ENCODE peak calls at places on chromosomes 5 and 9, in eight cellular contexts. One of them, this sample, is unnamed.

GRCh38 chr5:181186902-181187499 is 18.0 kb downstream of the TRIM7 start:
- DNase-seq in RWPE1: no peak
- DNase-seq in NCI-H748 treated with DMSO at 0.1 percent for 48 hours: no peak
- DNase-seq in stimulated activated CD8-positive, alpha-beta memory T cell treated with anti-CD3 and anti-CD28 coated beads, Interleukin-12 subunit alpha, Interleukin-12 subunit beta, amount 100 ng/mL, for 1 hour: no peak
- DNase-seq in hypothalamus: no peak
- DNase-seq in body of pancreas: no peak
- DNase-seq in renal cortical epithelial cell: no peak
- DNase-seq in NAMALWA: peak
- DNase-seq in this sample: no peak

GRCh38 chr5:17426104-17426739 is 71.8 kb upstream of the TAF11L2 start:
- DNase-seq in RWPE1: no peak
- DNase-seq in NCI-H748 treated with DMSO at 0.1 percent for 48 hours: peak
- DNase-seq in stimulated activated CD8-positive, alpha-beta memory T cell treated with anti-CD3 and anti-CD28 coated beads, Interleukin-12 subunit alpha, Interleukin-12 subunit beta, amount 100 ng/mL, for 1 hour: no peak
- DNase-seq in hypothalamus: no peak
- DNase-seq in body of pancreas: no peak
- DNase-seq in renal cortical epithelial cell: no peak
- DNase-seq in NAMALWA: no peak
- DNase-seq in this sample: no peak

GRCh38 chr9:34400686-34401602 is 24.2 kb upstream of the MYORG start:
- DNase-seq in RWPE1: no peak
- DNase-seq in NCI-H748 treated with DMSO at 0.1 percent for 48 hours: no peak
- DNase-seq in stimulated activated CD8-positive, alpha-beta memory T cell treated with anti-CD3 and anti-CD28 coated beads, Interleukin-12 subunit alpha, Interleukin-12 subunit beta, amount 100 ng/mL, for 1 hour: no peak
- DNase-seq in hypothalamus: no peak
- DNase-seq in body of pancreas: no peak
- DNase-seq in renal cortical epithelial cell: no peak
- DNase-seq in NAMALWA: no peak
- DNase-seq in this sample: no peak

GRCh38 chr5:77607324-77607723 is 31.2 kb downstream of the OTP start:
- DNase-seq in RWPE1: no peak
- DNase-seq in NCI-H748 treated with DMSO at 0.1 percent for 48 hours: no peak
- DNase-seq in stimulated activated CD8-positive, alpha-beta memory T cell treated with anti-CD3 and anti-CD28 coated beads, Interleukin-12 subunit alpha, Interleukin-12 subunit beta, amount 100 ng/mL, for 1 hour: no peak
- DNase-seq in hypothalamus: no peak
- DNase-seq in body of pancreas: no peak
- DNase-seq in renal cortical epithelial cell: no peak
- DNase-seq in NAMALWA: no peak
- DNase-seq in this sample: peak

GRCh38 chr5:97534166-97534565 is 351.1 kb upstream of the RIOK2 start:
- DNase-seq in RWPE1: peak
- DNase-seq in NCI-H748 treated with DMSO at 0.1 percent for 48 hours: no peak
- DNase-seq in stimulated activated CD8-positive, alpha-beta memory T cell treated with anti-CD3 and anti-CD28 coated beads, Interleukin-12 subunit alpha, Interleukin-12 subunit beta, amount 100 ng/mL, for 1 hour: no peak
- DNase-seq in hypothalamus: no peak
- DNase-seq in body of pancreas: peak
- DNase-seq in renal cortical epithelial cell: peak
- DNase-seq in NAMALWA: peak
- DNase-seq in this sample: peak

GRCh38 chr5:158383485-158383884 is 524.5 kb upstream of the CLINT1 start:
- DNase-seq in RWPE1: no peak
- DNase-seq in NCI-H748 treated with DMSO at 0.1 percent for 48 hours: no peak
- DNase-seq in stimulated activated CD8-positive, alpha-beta memory T cell treated with anti-CD3 and anti-CD28 coated beads, Interleukin-12 subunit alpha, Interleukin-12 subunit beta, amount 100 ng/mL, for 1 hour: no peak
- DNase-seq in hypothalamus: no peak
- DNase-seq in body of pancreas: no peak
- DNase-seq in renal cortical epithelial cell: no peak
- DNase-seq in NAMALWA: no peak
- DNase-seq in this sample: no peak

GRCh38 chr9:114994716-114995115 is 64.3 kb upstream of the TNFSF8 start:
- DNase-seq in RWPE1: no peak
- DNase-seq in NCI-H748 treated with DMSO at 0.1 percent for 48 hours: no peak
- DNase-seq in stimulated activated CD8-positive, alpha-beta memory T cell treated with anti-CD3 and anti-CD28 coated beads, Interleukin-12 subunit alpha, Interleukin-12 subunit beta, amount 100 ng/mL, for 1 hour: no peak
- DNase-seq in hypothalamus: no peak
- DNase-seq in body of pancreas: no peak
- DNase-seq in renal cortical epithelial cell: no peak
- DNase-seq in NAMALWA: no peak
- DNase-seq in this sample: no peak

GRCh38 chr5:108303086-108303485 is 78.8 kb downstream of the FBXL17 start:
- DNase-seq in RWPE1: no peak
- DNase-seq in NCI-H748 treated with DMSO at 0.1 percent for 48 hours: no peak
- DNase-seq in stimulated activated CD8-positive, alpha-beta memory T cell treated with anti-CD3 and anti-CD28 coated beads, Interleukin-12 subunit alpha, Interleukin-12 subunit beta, amount 100 ng/mL, for 1 hour: no peak
- DNase-seq in hypothalamus: no peak
- DNase-seq in body of pancreas: no peak
- DNase-seq in renal cortical epithelial cell: no peak
- DNase-seq in NAMALWA: no peak
- DNase-seq in this sample: no peak

GRCh38 chr9:93655621-93656425 is 79.4 kb downstream of the PHF2 start:
- DNase-seq in RWPE1: no peak
- DNase-seq in NCI-H748 treated with DMSO at 0.1 percent for 48 hours: no peak
- DNase-seq in stimulated activated CD8-positive, alpha-beta memory T cell treated with anti-CD3 and anti-CD28 coated beads, Interleukin-12 subunit alpha, Interleukin-12 subunit beta, amount 100 ng/mL, for 1 hour: no peak
- DNase-seq in hypothalamus: no peak
- DNase-seq in body of pancreas: peak
- DNase-seq in renal cortical epithelial cell: no peak
- DNase-seq in NAMALWA: no peak
- DNase-seq in this sample: no peak

GRCh38 chr9:18490591-18491370 is 16.8 kb downstream of the ADAMTSL1 start:
- DNase-seq in RWPE1: peak
- DNase-seq in NCI-H748 treated with DMSO at 0.1 percent for 48 hours: no peak
- DNase-seq in stimulated activated CD8-positive, alpha-beta memory T cell treated with anti-CD3 and anti-CD28 coated beads, Interleukin-12 subunit alpha, Interleukin-12 subunit beta, amount 100 ng/mL, for 1 hour: no peak
- DNase-seq in hypothalamus: no peak
- DNase-seq in body of pancreas: no peak
- DNase-seq in renal cortical epithelial cell: peak
- DNase-seq in NAMALWA: no peak
- DNase-seq in this sample: no peak

GRCh38 chr5:138778234-138778633 is 25.0 kb downstream of the CTNNA1 start:
- DNase-seq in RWPE1: no peak
- DNase-seq in NCI-H748 treated with DMSO at 0.1 percent for 48 hours: no peak
- DNase-seq in stimulated activated CD8-positive, alpha-beta memory T cell treated with anti-CD3 and anti-CD28 coated beads, Interleukin-12 subunit alpha, Interleukin-12 subunit beta, amount 100 ng/mL, for 1 hour: no peak
- DNase-seq in hypothalamus: no peak
- DNase-seq in body of pancreas: no peak
- DNase-seq in renal cortical epithelial cell: no peak
- DNase-seq in NAMALWA: no peak
- DNase-seq in this sample: no peak

GRCh38 chr5:74954919-74955318 is 88.7 kb upstream of the FAM169A start:
- DNase-seq in RWPE1: peak
- DNase-seq in NCI-H748 treated with DMSO at 0.1 percent for 48 hours: no peak
- DNase-seq in stimulated activated CD8-positive, alpha-beta memory T cell treated with anti-CD3 and anti-CD28 coated beads, Interleukin-12 subunit alpha, Interleukin-12 subunit beta, amount 100 ng/mL, for 1 hour: no peak
- DNase-seq in hypothalamus: no peak
- DNase-seq in body of pancreas: no peak
- DNase-seq in renal cortical epithelial cell: peak
- DNase-seq in NAMALWA: no peak
- DNase-seq in this sample: no peak

GRCh38 chr5:108747111-108748009 is at the start of gene FER:
- DNase-seq in RWPE1: peak
- DNase-seq in NCI-H748 treated with DMSO at 0.1 percent for 48 hours: peak
- DNase-seq in stimulated activated CD8-positive, alpha-beta memory T cell treated with anti-CD3 and anti-CD28 coated beads, Interleukin-12 subunit alpha, Interleukin-12 subunit beta, amount 100 ng/mL, for 1 hour: peak
- DNase-seq in hypothalamus: no peak
- DNase-seq in body of pancreas: peak
- DNase-seq in renal cortical epithelial cell: peak
- DNase-seq in NAMALWA: peak
- DNase-seq in this sample: no peak

GRCh38 chr5:102554092-102554491 is 55.3 kb upstream of the SLCO6A1 start:
- DNase-seq in RWPE1: no peak
- DNase-seq in NCI-H748 treated with DMSO at 0.1 percent for 48 hours: no peak
- DNase-seq in stimulated activated CD8-positive, alpha-beta memory T cell treated with anti-CD3 and anti-CD28 coated beads, Interleukin-12 subunit alpha, Interleukin-12 subunit beta, amount 100 ng/mL, for 1 hour: no peak
- DNase-seq in hypothalamus: no peak
- DNase-seq in body of pancreas: no peak
- DNase-seq in renal cortical epithelial cell: peak
- DNase-seq in NAMALWA: no peak
- DNase-seq in this sample: peak

GRCh38 chr5:67693956-67694564 is 497.5 kb upstream of the CD180 start:
- DNase-seq in RWPE1: no peak
- DNase-seq in NCI-H748 treated with DMSO at 0.1 percent for 48 hours: no peak
- DNase-seq in stimulated activated CD8-positive, alpha-beta memory T cell treated with anti-CD3 and anti-CD28 coated beads, Interleukin-12 subunit alpha, Interleukin-12 subunit beta, amount 100 ng/mL, for 1 hour: no peak
- DNase-seq in hypothalamus: no peak
- DNase-seq in body of pancreas: peak
- DNase-seq in renal cortical epithelial cell: peak
- DNase-seq in NAMALWA: no peak
- DNase-seq in this sample: no peak

GRCh38 chr5:172282277-172283019 is 1.1 kb downstream of the UBTD2 start:
- DNase-seq in RWPE1: peak
- DNase-seq in NCI-H748 treated with DMSO at 0.1 percent for 48 hours: no peak
- DNase-seq in stimulated activated CD8-positive, alpha-beta memory T cell treated with anti-CD3 and anti-CD28 coated beads, Interleukin-12 subunit alpha, Interleukin-12 subunit beta, amount 100 ng/mL, for 1 hour: no peak
- DNase-seq in hypothalamus: no peak
- DNase-seq in body of pancreas: no peak
- DNase-seq in renal cortical epithelial cell: peak
- DNase-seq in NAMALWA: peak
- DNase-seq in this sample: no peak

GRCh38 chr5:143426437-143426991 is 23.0 kb upstream of the NR3C1 start:
- DNase-seq in RWPE1: no peak
- DNase-seq in NCI-H748 treated with DMSO at 0.1 percent for 48 hours: no peak
- DNase-seq in stimulated activated CD8-positive, alpha-beta memory T cell treated with anti-CD3 and anti-CD28 coated beads, Interleukin-12 subunit alpha, Interleukin-12 subunit beta, amount 100 ng/mL, for 1 hour: no peak
- DNase-seq in hypothalamus: no peak
- DNase-seq in body of pancreas: no peak
- DNase-seq in renal cortical epithelial cell: no peak
- DNase-seq in NAMALWA: no peak
- DNase-seq in this sample: no peak

GRCh38 chr5:143562935-143563334 is 159.4 kb upstream of the NR3C1 start:
- DNase-seq in RWPE1: no peak
- DNase-seq in NCI-H748 treated with DMSO at 0.1 percent for 48 hours: no peak
- DNase-seq in stimulated activated CD8-positive, alpha-beta memory T cell treated with anti-CD3 and anti-CD28 coated beads, Interleukin-12 subunit alpha, Interleukin-12 subunit beta, amount 100 ng/mL, for 1 hour: no peak
- DNase-seq in hypothalamus: no peak
- DNase-seq in body of pancreas: peak
- DNase-seq in renal cortical epithelial cell: peak
- DNase-seq in NAMALWA: no peak
- DNase-seq in this sample: peak

GRCh38 chr5:64814073-64814472 is 45.3 kb downstream of the CWC27 start:
- DNase-seq in RWPE1: no peak
- DNase-seq in NCI-H748 treated with DMSO at 0.1 percent for 48 hours: no peak
- DNase-seq in stimulated activated CD8-positive, alpha-beta memory T cell treated with anti-CD3 and anti-CD28 coated beads, Interleukin-12 subunit alpha, Interleukin-12 subunit beta, amount 100 ng/mL, for 1 hour: no peak
- DNase-seq in hypothalamus: no peak
- DNase-seq in body of pancreas: no peak
- DNase-seq in renal cortical epithelial cell: no peak
- DNase-seq in NAMALWA: no peak
- DNase-seq in this sample: no peak

GRCh38 chr5:168765220-168766037 is 186.3 kb upstream of the PANK3 start:
- DNase-seq in RWPE1: no peak
- DNase-seq in NCI-H748 treated with DMSO at 0.1 percent for 48 hours: no peak
- DNase-seq in stimulated activated CD8-positive, alpha-beta memory T cell treated with anti-CD3 and anti-CD28 coated beads, Interleukin-12 subunit alpha, Interleukin-12 subunit beta, amount 100 ng/mL, for 1 hour: no peak
- DNase-seq in hypothalamus: no peak
- DNase-seq in body of pancreas: no peak
- DNase-seq in renal cortical epithelial cell: no peak
- DNase-seq in NAMALWA: no peak
- DNase-seq in this sample: peak

GRCh38 chr9:83219154-83219923 is 156.4 kb upstream of the RASEF start:
- DNase-seq in RWPE1: peak
- DNase-seq in NCI-H748 treated with DMSO at 0.1 percent for 48 hours: peak
- DNase-seq in stimulated activated CD8-positive, alpha-beta memory T cell treated with anti-CD3 and anti-CD28 coated beads, Interleukin-12 subunit alpha, Interleukin-12 subunit beta, amount 100 ng/mL, for 1 hour: no peak
- DNase-seq in hypothalamus: peak
- DNase-seq in body of pancreas: peak
- DNase-seq in renal cortical epithelial cell: peak
- DNase-seq in NAMALWA: peak
- DNase-seq in this sample: peak

GRCh38 chr5:132774406-132774805 is 2.6 kb downstream of the SEPTIN8 start:
- DNase-seq in RWPE1: no peak
- DNase-seq in NCI-H748 treated with DMSO at 0.1 percent for 48 hours: no peak
- DNase-seq in stimulated activated CD8-positive, alpha-beta memory T cell treated with anti-CD3 and anti-CD28 coated beads, Interleukin-12 subunit alpha, Interleukin-12 subunit beta, amount 100 ng/mL, for 1 hour: no peak
- DNase-seq in hypothalamus: no peak
- DNase-seq in body of pancreas: no peak
- DNase-seq in renal cortical epithelial cell: no peak
- DNase-seq in NAMALWA: no peak
- DNase-seq in this sample: no peak

GRCh38 chr5:39947657-39948056 is 522.9 kb upstream of the DAB2 start:
- DNase-seq in RWPE1: no peak
- DNase-seq in NCI-H748 treated with DMSO at 0.1 percent for 48 hours: no peak
- DNase-seq in stimulated activated CD8-positive, alpha-beta memory T cell treated with anti-CD3 and anti-CD28 coated beads, Interleukin-12 subunit alpha, Interleukin-12 subunit beta, amount 100 ng/mL, for 1 hour: no peak
- DNase-seq in hypothalamus: no peak
- DNase-seq in body of pancreas: peak
- DNase-seq in renal cortical epithelial cell: peak
- DNase-seq in NAMALWA: no peak
- DNase-seq in this sample: no peak

GRCh38 chr5:68683632-68684035 is 410.2 kb upstream of the SLC30A5 start:
- DNase-seq in RWPE1: peak
- DNase-seq in NCI-H748 treated with DMSO at 0.1 percent for 48 hours: no peak
- DNase-seq in stimulated activated CD8-positive, alpha-beta memory T cell treated with anti-CD3 and anti-CD28 coated beads, Interleukin-12 subunit alpha, Interleukin-12 subunit beta, amount 100 ng/mL, for 1 hour: no peak
- DNase-seq in hypothalamus: no peak
- DNase-seq in body of pancreas: no peak
- DNase-seq in renal cortical epithelial cell: peak
- DNase-seq in NAMALWA: no peak
- DNase-seq in this sample: no peak

GRCh38 chr5:69167488-69167845 is 517 bp downstream of the CCNB1 start:
- DNase-seq in RWPE1: peak
- DNase-seq in NCI-H748 treated with DMSO at 0.1 percent for 48 hours: no peak
- DNase-seq in stimulated activated CD8-positive, alpha-beta memory T cell treated with anti-CD3 and anti-CD28 coated beads, Interleukin-12 subunit alpha, Interleukin-12 subunit beta, amount 100 ng/mL, for 1 hour: no peak
- DNase-seq in hypothalamus: no peak
- DNase-seq in body of pancreas: no peak
- DNase-seq in renal cortical epithelial cell: peak
- DNase-seq in NAMALWA: no peak
- DNase-seq in this sample: no peak

GRCh38 chr9:68949271-68950000 is 64.5 kb downstream of the PRKACG start:
- DNase-seq in RWPE1: no peak
- DNase-seq in NCI-H748 treated with DMSO at 0.1 percent for 48 hours: no peak
- DNase-seq in stimulated activated CD8-positive, alpha-beta memory T cell treated with anti-CD3 and anti-CD28 coated beads, Interleukin-12 subunit alpha, Interleukin-12 subunit beta, amount 100 ng/mL, for 1 hour: no peak
- DNase-seq in hypothalamus: no peak
- DNase-seq in body of pancreas: peak
- DNase-seq in renal cortical epithelial cell: no peak
- DNase-seq in NAMALWA: peak
- DNase-seq in this sample: no peak

GRCh38 chr5:71882826-71883744 is 164.0 kb downstream of the CARTPT start:
- DNase-seq in RWPE1: no peak
- DNase-seq in NCI-H748 treated with DMSO at 0.1 percent for 48 hours: no peak
- DNase-seq in stimulated activated CD8-positive, alpha-beta memory T cell treated with anti-CD3 and anti-CD28 coated beads, Interleukin-12 subunit alpha, Interleukin-12 subunit beta, amount 100 ng/mL, for 1 hour: no peak
- DNase-seq in hypothalamus: no peak
- DNase-seq in body of pancreas: no peak
- DNase-seq in renal cortical epithelial cell: peak
- DNase-seq in NAMALWA: no peak
- DNase-seq in this sample: peak

GRCh38 chr5:88770290-88771257 is 112.4 kb downstream of the MEF2C start:
- DNase-seq in RWPE1: no peak
- DNase-seq in NCI-H748 treated with DMSO at 0.1 percent for 48 hours: no peak
- DNase-seq in stimulated activated CD8-positive, alpha-beta memory T cell treated with anti-CD3 and anti-CD28 coated beads, Interleukin-12 subunit alpha, Interleukin-12 subunit beta, amount 100 ng/mL, for 1 hour: no peak
- DNase-seq in hypothalamus: no peak
- DNase-seq in body of pancreas: no peak
- DNase-seq in renal cortical epithelial cell: no peak
- DNase-seq in NAMALWA: no peak
- DNase-seq in this sample: no peak

GRCh38 chr5:130290219-130290618 is 386.0 kb downstream of the CHSY3 start:
- DNase-seq in RWPE1: peak
- DNase-seq in NCI-H748 treated with DMSO at 0.1 percent for 48 hours: no peak
- DNase-seq in stimulated activated CD8-positive, alpha-beta memory T cell treated with anti-CD3 and anti-CD28 coated beads, Interleukin-12 subunit alpha, Interleukin-12 subunit beta, amount 100 ng/mL, for 1 hour: no peak
- DNase-seq in hypothalamus: no peak
- DNase-seq in body of pancreas: no peak
- DNase-seq in renal cortical epithelial cell: no peak
- DNase-seq in NAMALWA: no peak
- DNase-seq in this sample: no peak

GRCh38 chr9:81599837-81600236 is 89.5 kb downstream of the TLE1 start:
- DNase-seq in RWPE1: no peak
- DNase-seq in NCI-H748 treated with DMSO at 0.1 percent for 48 hours: no peak
- DNase-seq in stimulated activated CD8-positive, alpha-beta memory T cell treated with anti-CD3 and anti-CD28 coated beads, Interleukin-12 subunit alpha, Interleukin-12 subunit beta, amount 100 ng/mL, for 1 hour: no peak
- DNase-seq in hypothalamus: no peak
- DNase-seq in body of pancreas: no peak
- DNase-seq in renal cortical epithelial cell: no peak
- DNase-seq in NAMALWA: no peak
- DNase-seq in this sample: no peak

GRCh38 chr9:137253717-137254623 is 1.2 kb upstream of the NELFB start:
- DNase-seq in RWPE1: no peak
- DNase-seq in NCI-H748 treated with DMSO at 0.1 percent for 48 hours: no peak
- DNase-seq in stimulated activated CD8-positive, alpha-beta memory T cell treated with anti-CD3 and anti-CD28 coated beads, Interleukin-12 subunit alpha, Interleukin-12 subunit beta, amount 100 ng/mL, for 1 hour: no peak
- DNase-seq in hypothalamus: no peak
- DNase-seq in body of pancreas: peak
- DNase-seq in renal cortical epithelial cell: peak
- DNase-seq in NAMALWA: no peak
- DNase-seq in this sample: no peak

GRCh38 chr5:6780802-6781391 is 67.7 kb downstream of the TENT4A start:
- DNase-seq in RWPE1: no peak
- DNase-seq in NCI-H748 treated with DMSO at 0.1 percent for 48 hours: no peak
- DNase-seq in stimulated activated CD8-positive, alpha-beta memory T cell treated with anti-CD3 and anti-CD28 coated beads, Interleukin-12 subunit alpha, Interleukin-12 subunit beta, amount 100 ng/mL, for 1 hour: no peak
- DNase-seq in hypothalamus: no peak
- DNase-seq in body of pancreas: no peak
- DNase-seq in renal cortical epithelial cell: no peak
- DNase-seq in NAMALWA: peak
- DNase-seq in this sample: no peak

GRCh38 chr5:111680737-111681413 is 76.1 kb downstream of the NREP start:
- DNase-seq in RWPE1: peak
- DNase-seq in NCI-H748 treated with DMSO at 0.1 percent for 48 hours: peak
- DNase-seq in stimulated activated CD8-positive, alpha-beta memory T cell treated with anti-CD3 and anti-CD28 coated beads, Interleukin-12 subunit alpha, Interleukin-12 subunit beta, amount 100 ng/mL, for 1 hour: no peak
- DNase-seq in hypothalamus: no peak
- DNase-seq in body of pancreas: peak
- DNase-seq in renal cortical epithelial cell: peak
- DNase-seq in NAMALWA: no peak
- DNase-seq in this sample: no peak

GRCh38 chr5:133364916-133365315 is 247.4 kb downstream of the FSTL4 start:
- DNase-seq in RWPE1: no peak
- DNase-seq in NCI-H748 treated with DMSO at 0.1 percent for 48 hours: no peak
- DNase-seq in stimulated activated CD8-positive, alpha-beta memory T cell treated with anti-CD3 and anti-CD28 coated beads, Interleukin-12 subunit alpha, Interleukin-12 subunit beta, amount 100 ng/mL, for 1 hour: no peak
- DNase-seq in hypothalamus: no peak
- DNase-seq in body of pancreas: no peak
- DNase-seq in renal cortical epithelial cell: no peak
- DNase-seq in NAMALWA: no peak
- DNase-seq in this sample: no peak